ENCODE peak calls at places on chromosomes 4 and X, in nine cellular contexts. Q, J, W, O, N, G, D, M and F are unnamed samples.

GRCh38 chr4:11468901-11469300 is 40.2 kb upstream of the HS3ST1 start:
- DNase-seq in M (no peak), N (no peak), O (no peak), D (no peak), Q (no peak), W (no peak), G (no peak), J (peak), F (no peak)

GRCh38 chr4:94171616-94172015 is 36.0 kb upstream of the SMARCAD1 start:
- DNase-seq in G (no peak), N (no peak), O (no peak), J (no peak), D (no peak), Q (no peak), W (no peak), M (no peak), F (no peak)

GRCh38 chr4:40626183-40626990 is 3.3 kb downstream of the RBM47 start:
- DNase-seq in J (peak), G (no peak), D (no peak), O (no peak), Q (no peak), N (no peak), M (no peak), W (no peak), F (no peak)

GRCh38 chr4:151992755-151993154 is 231.9 kb upstream of the GATB start:
- DNase-seq in D (no peak), M (no peak), O (no peak), W (no peak), J (no peak), N (no peak), Q (no peak), G (no peak), F (no peak)

GRCh38 chr4:3046149-3046548 is 28.2 kb downstream of the HTT-AS start:
- DNase-seq in Q (no peak), N (no peak), G (no peak), J (no peak), M (no peak), W (no peak), D (no peak), O (no peak), F (no peak)

GRCh38 chr4:121154103-121154515 is 10.0 kb downstream of the TNIP3 start:
- DNase-seq in Q (no peak), O (no peak), J (no peak), N (no peak), W (no peak), G (no peak), D (no peak), M (no peak), F (no peak)

GRCh38 chrX:54695231-54695630 is 102.8 kb downstream of the ITIH6 start:
- DNase-seq in Q (no peak), O (no peak), J (no peak), D (no peak), N (no peak), W (no peak), M (no peak), G (no peak), F (no peak)

GRCh38 chrX:151821226-151821625 is 86.7 kb downstream of the CNGA2 start:
- DNase-seq in N (no peak), D (no peak), G (no peak), O (no peak), J (no peak), M (no peak), Q (no peak), W (no peak), F (no peak)

GRCh38 chrX:629230-630006 is 1.2 kb upstream of the SHOX start:
- DNase-seq in N (no peak), W (no peak), M (no peak), Q (no peak), J (no peak), G (no peak), O (no peak), D (no peak), F (no peak)

GRCh38 chr4:170736710-170737109 is 647.0 kb upstream of the AADAT start:
- DNase-seq in Q (no peak), G (no peak), J (no peak), W (no peak), D (no peak), N (no peak), M (no peak), O (no peak), F (no peak)

GRCh38 chrX:13215729-13216128 is 104.1 kb downstream of the ATXN3L start:
- DNase-seq in Q (no peak), O (no peak), J (no peak), G (no peak), N (no peak), M (no peak), D (no peak), W (no peak), F (no peak)

GRCh38 chr4:94038195-94038594 is 169.5 kb upstream of the SMARCAD1 start:
- DNase-seq in O (no peak), J (no peak), M (no peak), N (no peak), G (no peak), W (no peak), D (no peak), Q (no peak), F (no peak)

GRCh38 chr4:8641256-8641655 is 48.7 kb downstream of the CPZ start:
- DNase-seq in M (no peak), O (peak), W (no peak), G (no peak), J (no peak), N (peak), Q (no peak), D (no peak), F (no peak)

GRCh38 chr4:76459291-76459723 is 24.3 kb downstream of the SHROOM3 start:
- DNase-seq in G (no peak), Q (no peak), J (peak), O (no peak), N (peak), W (peak), M (no peak), D (peak), F (no peak)

GRCh38 chrX:11151799-11152591 is 40.9 kb downstream of the HCCS start:
- DNase-seq in G (no peak), Q (no peak), N (no peak), O (no peak), J (no peak), D (no peak), M (no peak), W (no peak), F (no peak)

GRCh38 chrX:13837290-13837745 is 20.4 kb upstream of the GPM6B start:
- DNase-seq in N (peak), W (no peak), G (no peak), O (no peak), J (peak), Q (no peak), M (no peak), D (no peak), F (no peak)

GRCh38 chrX:8405631-8406030 is 59.0 kb upstream of the VCX3B start:
- DNase-seq in D (no peak), Q (no peak), W (no peak), G (no peak), N (no peak), M (no peak), O (no peak), J (no peak), F (no peak)

GRCh38 chr4:144461906-144462305 is 184.1 kb upstream of the HHIP start:
- DNase-seq in O (no peak), N (no peak), M (no peak), G (no peak), D (no peak), W (no peak), Q (no peak), J (no peak), F (no peak)

GRCh38 chr4:73856518-73856917 is 3.4 kb downstream of the PF4V1 start:
- DNase-seq in D (no peak), O (no peak), W (no peak), N (no peak), G (peak), M (no peak), Q (no peak), J (no peak), F (no peak)

GRCh38 chrX:132615396-132616131 is 126.7 kb upstream of the MBNL3 start:
- DNase-seq in M (no peak), N (peak), D (no peak), W (peak), O (no peak), J (peak), Q (no peak), G (peak), F (no peak)

GRCh38 chrX:20412871-20413486 is 146.3 kb upstream of the RPS6KA3 start:
- DNase-seq in D (no peak), M (peak), O (peak), Q (no peak), W (no peak), J (no peak), G (peak), N (no peak), F (no peak)

GRCh38 chr4:48967626-48968025 is 18.4 kb upstream of the CWH43 start:
- DNase-seq in D (no peak), M (no peak), Q (no peak), J (no peak), G (no peak), W (no peak), N (peak), O (no peak), F (no peak)

GRCh38 chr4:39319678-39320077 is 46.5 kb downstream of the RFC1 start:
- DNase-seq in G (no peak), D (peak), N (no peak), W (no peak), J (no peak), M (no peak), Q (peak), O (no peak), F (peak)

DNA sequence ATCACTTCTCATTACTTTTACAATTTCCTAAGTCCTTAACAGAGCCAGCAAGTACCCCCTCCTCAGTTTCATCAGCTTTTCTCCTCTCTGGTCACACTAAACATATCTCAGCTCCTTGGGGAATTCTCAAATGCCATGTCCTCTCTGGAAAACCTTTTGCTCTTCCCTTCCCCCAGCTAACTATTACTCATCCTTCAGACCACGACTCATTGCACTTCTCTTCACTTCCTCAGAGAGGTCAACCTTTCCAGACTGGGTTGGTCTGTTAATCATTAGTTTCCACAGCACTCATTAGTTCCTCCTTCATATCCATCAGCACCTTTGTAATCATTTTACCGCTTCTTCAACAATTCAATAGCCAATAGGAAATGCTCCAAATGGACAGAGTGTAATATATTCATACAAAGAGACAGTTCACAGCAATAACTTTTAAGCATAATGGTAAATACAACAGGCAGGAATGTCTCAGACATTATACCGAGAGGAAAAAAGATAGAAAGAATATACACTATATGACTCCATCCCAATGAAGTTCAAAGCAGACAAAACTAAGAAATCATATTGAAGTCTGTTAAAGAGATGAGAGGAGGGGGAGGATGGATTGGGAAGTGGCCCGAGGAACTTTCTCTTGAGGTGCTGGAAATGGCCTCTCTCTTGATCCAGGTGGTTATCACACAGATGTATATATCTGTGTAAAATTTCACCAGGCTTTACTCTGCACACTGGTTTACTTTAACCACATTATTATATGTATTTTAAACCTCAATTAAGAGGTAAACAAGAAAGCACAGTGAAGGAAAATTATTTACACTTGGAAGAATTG is 39.6 kb downstream of the DDX60L start:
- DNase-seq in D (no peak), J (no peak), M (no peak), O (no peak), Q (no peak), G (no peak), N (no peak), W (no peak), F (no peak)
- TF ChIP-seq CTCF in D (no peak), J (no peak), M (no peak), O (no peak), Q (no peak), G (no peak), N (no peak), W (no peak), F (no peak)

GRCh38 chr4:30790998-30791397 is 70.8 kb downstream of the PCDH7 start:
- DNase-seq in M (no peak), N (no peak), D (no peak), G (no peak), Q (no peak), J (no peak), O (no peak), W (no peak), F (no peak)

GRCh38 chr4:30792616-30793015 is 72.4 kb downstream of the PCDH7 start:
- DNase-seq in M (no peak), Q (no peak), W (no peak), D (no peak), J (no peak), O (no peak), N (no peak), G (no peak), F (no peak)

GRCh38 chr4:30789219-30789671 is 69.1 kb downstream of the PCDH7 start:
- DNase-seq in D (no peak), J (no peak), G (no peak), O (no peak), N (no peak), M (no peak), Q (no peak), W (no peak), F (no peak)

GRCh38 chr4:30790123-30790522 is 70.0 kb downstream of the PCDH7 start:
- DNase-seq in M (no peak), W (no peak), O (no peak), G (no peak), Q (no peak), D (no peak), N (no peak), J (no peak), F (no peak)
- TF ChIP-seq CTCF in M (no peak), W (no peak), O (no peak), G (no peak), Q (no peak), D (no peak), N (no peak), J (no peak), F (no peak)

GRCh38 chr4:184269879-184270430 is 52.3 kb upstream of the ENPP6 start:
- DNase-seq in J (no peak), N (no peak), W (no peak), G (no peak), D (no peak), Q (no peak), M (no peak), O (no peak), F (no peak)

GRCh38 chr4:184267206-184267608 is 49.5 kb upstream of the ENPP6 start:
- DNase-seq in G (no peak), N (no peak), Q (no peak), M (no peak), D (no peak), O (no peak), W (no peak), J (no peak), F (no peak)

GRCh38 chr4:184267673-184268573 is 50.2 kb upstream of the ENPP6 start:
- DNase-seq in N (no peak), W (no peak), Q (peak), J (peak), O (peak), M (no peak), G (peak), D (peak), F (peak)

GRCh38 chr4:184270808-184271413 is 53.2 kb upstream of the ENPP6 start:
- DNase-seq in G (no peak), M (no peak), N (no peak), J (peak), W (no peak), Q (no peak), D (no peak), O (no peak), F (no peak)

DNA sequence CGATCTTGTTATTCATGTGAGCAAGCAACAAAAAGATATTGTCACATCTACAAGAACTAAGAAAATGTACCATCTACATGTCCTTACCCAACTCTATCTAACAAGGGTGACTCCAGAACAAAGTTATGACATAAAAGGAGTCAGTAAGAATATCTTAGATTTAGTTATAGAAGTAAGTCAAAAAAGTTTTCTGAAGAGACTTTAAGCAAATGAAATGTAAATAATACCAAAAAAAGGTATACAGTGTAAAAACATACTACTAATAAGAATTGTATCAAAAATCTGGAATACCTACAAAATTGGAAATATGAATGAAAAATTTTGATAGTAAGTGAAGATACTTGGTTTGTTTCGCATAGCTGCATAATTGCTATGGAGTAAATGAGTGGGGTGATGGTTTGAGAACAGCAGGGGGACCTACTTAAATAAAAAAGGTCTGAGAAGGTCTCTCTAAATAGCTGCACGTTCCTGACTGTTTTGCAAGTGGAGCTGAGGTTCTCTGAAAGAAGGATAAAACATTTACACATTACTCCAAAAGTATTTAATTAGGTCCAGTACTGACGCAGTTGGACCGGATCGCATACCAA is 51.0 kb upstream of the ENPP6 start:
- DNase-seq in O (no peak), G (no peak), J (peak), Q (no peak), D (no peak), N (no peak), W (no peak), M (no peak), F (no peak)
- TF ChIP-seq CTCF in O (no peak), G (no peak), J (no peak), Q (no peak), D (no peak), N (no peak), W (no peak), M (no peak), F (no peak)

GRCh38 chr4:77695769-77696168 is 90.1 kb downstream of the CXCL13 start:
- DNase-seq in D (peak), O (no peak), W (no peak), J (no peak), N (no peak), M (no peak), G (no peak), Q (peak), F (peak)

GRCh38 chr4:77697860-77698599 is 92.4 kb downstream of the CXCL13 start:
- DNase-seq in M (no peak), Q (peak), O (no peak), D (peak), G (no peak), J (peak), N (peak), W (peak), F (no peak)

GRCh38 chr4:77701111-77701510 is 95.5 kb downstream of the CXCL13 start:
- DNase-seq in N (no peak), O (no peak), J (no peak), G (no peak), M (no peak), Q (no peak), W (no peak), D (no peak), F (no peak)

DNA sequence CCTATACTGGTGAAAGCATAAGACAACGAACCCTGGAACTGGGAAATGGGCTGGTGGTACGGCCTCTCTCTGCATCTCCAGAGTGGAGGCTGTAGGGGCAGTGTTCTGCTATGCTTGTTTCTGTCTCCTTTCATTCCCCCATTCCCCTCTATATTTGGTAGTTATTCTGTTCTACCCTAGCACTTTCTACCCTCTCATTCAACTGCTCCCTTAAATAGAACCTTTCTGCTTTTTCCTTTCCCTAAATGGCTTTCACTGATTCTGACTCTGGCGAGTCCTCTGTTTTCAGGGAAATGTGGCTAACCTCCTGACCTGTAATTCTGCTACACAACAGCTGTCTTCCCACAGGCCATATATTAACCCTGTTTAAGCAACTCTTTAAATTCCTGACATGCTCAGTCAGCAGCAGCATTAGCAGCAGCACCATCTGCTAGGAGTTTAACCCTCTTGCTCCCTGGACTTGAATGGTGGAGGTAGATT is 94.2 kb downstream of the CXCL13 start:
- DNase-seq in W (no peak), Q (no peak), O (no peak), D (peak), N (peak), J (peak), G (no peak), M (no peak), F (peak)
- TF ChIP-seq CTCF in W (no peak), Q (no peak), O (no peak), D (peak), N (no peak), J (peak), G (no peak), M (no peak), F (peak)

GRCh38 chrX:30275498-30275897 is 28.6 kb downstream of the MAGEB1 start:
- DNase-seq in D (no peak), O (no peak), J (no peak), Q (no peak), N (no peak), M (no peak), W (no peak), G (peak), F (no peak)
- TF ChIP-seq CTCF in D (no peak), O (peak), J (peak), Q (peak), N (no peak), M (peak), W (no peak), G (peak), F (peak)

GRCh38 chrX:111680988-111681779 is at the start of gene ALG13:
- DNase-seq in O (peak), D (peak), Q (peak), N (peak), J (peak), W (peak), M (peak), G (peak), F (peak)
- TF ChIP-seq CTCF in O (peak), D (peak), Q (peak), N (peak), J (peak), W (peak), M (peak), G (peak), F (peak)